ENCODE peak calls at places on chromosomes 4 and X, in seven cellular contexts. One of them, this sample, is unnamed.

GRCh38 chrX:45422216-45422925 is 221.7 kb upstream of the DIPK2B start:
- DNase-seq in suprapubic skin: no peak
- DNase-seq in stomach: no peak
- DNase-seq in GM12878: no peak
- DNase-seq in breast epithelium: no peak
- DNase-seq in endothelial cell of umbilical vein: no peak
- DNase-seq in HepG2: no peak
- DNase-seq in this sample: no peak

GRCh38 chr4:176443117-176443516 is 123.4 kb downstream of the SPCS3 start:
- DNase-seq in suprapubic skin: no peak
- DNase-seq in stomach: no peak
- DNase-seq in GM12878: no peak
- DNase-seq in breast epithelium: no peak
- DNase-seq in endothelial cell of umbilical vein: no peak
- DNase-seq in HepG2: no peak
- DNase-seq in this sample: no peak

GRCh38 chr4:8238515-8239053 is 31.0 kb upstream of the HTRA3 start:
- DNase-seq in suprapubic skin: no peak
- DNase-seq in stomach: no peak
- DNase-seq in GM12878: no peak
- DNase-seq in breast epithelium: no peak
- DNase-seq in endothelial cell of umbilical vein: no peak
- DNase-seq in HepG2: peak; percentile 72
- DNase-seq in this sample: no peak

GRCh38 chr4:34723606-34724005 is 1520.7 kb downstream of the ARAP2 start:
- DNase-seq in suprapubic skin: no peak
- DNase-seq in stomach: no peak
- DNase-seq in GM12878: no peak
- DNase-seq in breast epithelium: no peak
- DNase-seq in endothelial cell of umbilical vein: no peak
- DNase-seq in HepG2: no peak
- DNase-seq in this sample: no peak

GRCh38 chrX:56794404-56794803 is 65.4 kb downstream of the NBDY start:
- DNase-seq in suprapubic skin: peak; percentile 19
- DNase-seq in stomach: peak; percentile 14
- DNase-seq in GM12878: no peak
- DNase-seq in breast epithelium: no peak
- DNase-seq in endothelial cell of umbilical vein: no peak
- DNase-seq in HepG2: no peak
- DNase-seq in this sample: no peak

GRCh38 chrX:24002167-24002566 is 24.8 kb downstream of the KLHL15 start:
- DNase-seq in suprapubic skin: no peak
- DNase-seq in stomach: no peak
- DNase-seq in GM12878: no peak
- DNase-seq in breast epithelium: no peak
- DNase-seq in endothelial cell of umbilical vein: no peak
- DNase-seq in HepG2: no peak
- DNase-seq in this sample: no peak

GRCh38 chr4:7435411-7436095 is 823 bp upstream of the PSAPL1 start:
- DNase-seq in suprapubic skin: no peak
- DNase-seq in stomach: peak; percentile 42
- DNase-seq in GM12878: no peak
- DNase-seq in breast epithelium: no peak
- DNase-seq in endothelial cell of umbilical vein: no peak
- DNase-seq in HepG2: peak; percentile 44
- DNase-seq in this sample: no peak

GRCh38 chr4:81164623-81165416 is 50.2 kb downstream of the PRKG2 start:
- DNase-seq in suprapubic skin: no peak
- DNase-seq in stomach: no peak
- DNase-seq in GM12878: no peak
- DNase-seq in breast epithelium: no peak
- DNase-seq in endothelial cell of umbilical vein: no peak
- DNase-seq in HepG2: peak; percentile 40
- DNase-seq in this sample: no peak

GRCh38 chrX:134543201-134543797 is 83.3 kb downstream of the HPRT1 start:
- DNase-seq in suprapubic skin: no peak
- DNase-seq in stomach: no peak
- DNase-seq in GM12878: no peak
- DNase-seq in breast epithelium: no peak
- DNase-seq in endothelial cell of umbilical vein: peak; percentile 50
- DNase-seq in HepG2: no peak
- DNase-seq in this sample: no peak

GRCh38 chrX:4091046-4091760 is 377.8 kb upstream of the PRKX start:
- DNase-seq in suprapubic skin: no peak
- DNase-seq in stomach: no peak
- DNase-seq in GM12878: no peak
- DNase-seq in breast epithelium: no peak
- DNase-seq in endothelial cell of umbilical vein: no peak
- DNase-seq in HepG2: no peak
- DNase-seq in this sample: no peak

GRCh38 chr4:105147226-105148151 is 813 bp downstream of the TET2 start:
- DNase-seq in suprapubic skin: no peak
- DNase-seq in stomach: peak; percentile 32
- DNase-seq in GM12878: no peak
- DNase-seq in breast epithelium: no peak
- DNase-seq in endothelial cell of umbilical vein: peak; percentile 74
- DNase-seq in HepG2: peak; percentile 24
- DNase-seq in this sample: peak; percentile 46

DNA sequence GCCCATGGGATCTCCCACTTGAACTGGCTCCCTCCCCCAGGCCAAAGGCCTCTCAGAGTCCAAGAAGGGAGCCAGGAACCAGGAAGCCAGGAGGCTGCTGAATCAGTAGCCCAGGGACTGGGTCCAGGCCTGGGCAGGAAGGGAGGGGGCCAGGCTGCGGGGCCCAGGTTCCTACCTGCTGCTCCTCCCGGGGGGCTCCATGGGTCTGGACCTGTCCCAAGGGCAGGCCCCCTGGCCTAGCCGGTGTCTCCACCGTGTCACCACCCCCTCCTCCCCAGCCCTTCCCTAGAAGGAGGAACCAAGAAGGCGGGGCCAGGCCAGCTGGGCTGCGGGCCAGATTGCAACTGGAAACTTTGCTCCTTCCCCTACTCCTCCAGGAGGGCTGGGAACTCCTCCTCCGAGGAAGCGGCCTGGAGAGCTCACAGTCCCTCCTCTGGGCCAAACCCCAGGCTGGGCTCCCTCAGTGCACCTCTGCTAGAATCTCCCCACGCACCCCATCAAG is at the start of gene IQSEC2:
- DNase-seq in suprapubic skin: peak; percentile 92
- DNase-seq in stomach: peak; percentile 86
- DNase-seq in GM12878: no peak
- DNase-seq in breast epithelium: peak; percentile 67
- DNase-seq in endothelial cell of umbilical vein: peak; percentile 77
- DNase-seq in HepG2: no peak
- DNase-seq in this sample: peak; percentile 72
- TF ChIP-seq POLR2AphosphoS5 in suprapubic skin: no peak
- TF ChIP-seq POLR2AphosphoS5 in stomach: peak; percentile 63
- TF ChIP-seq POLR2AphosphoS5 in GM12878: no peak
- TF ChIP-seq POLR2AphosphoS5 in breast epithelium: no peak
- TF ChIP-seq POLR2AphosphoS5 in endothelial cell of umbilical vein: no peak
- TF ChIP-seq POLR2AphosphoS5 in HepG2: no peak
- TF ChIP-seq POLR2AphosphoS5 in this sample: peak; percentile 46

DNA sequence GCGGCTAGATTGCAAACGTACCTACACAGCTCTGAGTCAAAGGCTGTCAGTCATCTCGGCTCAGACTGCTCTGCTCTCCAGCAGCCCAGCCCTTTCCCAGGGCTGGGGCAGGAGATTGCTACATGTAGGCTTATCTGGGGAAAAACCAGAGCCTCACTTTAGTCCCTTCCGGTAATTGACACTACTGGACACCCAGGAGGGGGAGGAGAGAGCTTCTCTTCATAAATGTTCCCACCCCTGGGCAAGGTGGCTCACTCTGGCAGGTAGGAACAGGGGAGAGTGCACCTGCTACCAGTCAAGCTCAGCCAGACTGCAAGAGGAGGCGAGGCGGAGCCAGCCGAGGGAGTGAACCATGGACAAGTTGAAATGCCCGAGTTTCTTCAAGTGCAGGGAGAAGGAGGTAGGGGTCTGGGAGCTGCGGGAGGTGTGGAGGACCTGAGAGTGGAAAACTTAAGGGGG is at the start of gene SLC6A14:
- DNase-seq in suprapubic skin: no peak
- DNase-seq in stomach: peak; percentile 40
- DNase-seq in GM12878: no peak
- DNase-seq in breast epithelium: peak; percentile 29
- DNase-seq in endothelial cell of umbilical vein: no peak
- DNase-seq in HepG2: peak; percentile 49
- DNase-seq in this sample: peak; percentile 4
- H3K27ac ChIP-seq in suprapubic skin: no peak within 1 kb of the TSS
- H3K27ac ChIP-seq in stomach: no peak within 1 kb of the TSS
- H3K27ac ChIP-seq in GM12878: no peak within 1 kb of the TSS
- H3K27ac ChIP-seq in breast epithelium: peak within 1 kb of the TSS; percentile 53
- H3K27ac ChIP-seq in endothelial cell of umbilical vein: no peak within 1 kb of the TSS
- H3K27ac ChIP-seq in HepG2: peak within 1 kb of the TSS; percentile 76
- H3K27ac ChIP-seq in this sample: no peak within 1 kb of the TSS

GRCh38 chrX:47662144-47662657 is 3.2 kb upstream of the UXT start:
- DNase-seq in suprapubic skin: no peak
- DNase-seq in stomach: no peak
- DNase-seq in GM12878: no peak
- DNase-seq in breast epithelium: no peak
- DNase-seq in endothelial cell of umbilical vein: no peak
- DNase-seq in HepG2: no peak
- DNase-seq in this sample: no peak

GRCh38 chrX:47661539-47661938 is 2.6 kb upstream of the UXT start:
- DNase-seq in suprapubic skin: no peak
- DNase-seq in stomach: no peak
- DNase-seq in GM12878: no peak
- DNase-seq in breast epithelium: no peak
- DNase-seq in endothelial cell of umbilical vein: no peak
- DNase-seq in HepG2: no peak
- DNase-seq in this sample: no peak

GRCh38 chrX:47658301-47658683 is 688 bp downstream of the UXT start:
- DNase-seq in suprapubic skin: no peak
- DNase-seq in stomach: no peak
- DNase-seq in GM12878: no peak
- DNase-seq in breast epithelium: no peak
- DNase-seq in endothelial cell of umbilical vein: no peak
- DNase-seq in HepG2: no peak
- DNase-seq in this sample: no peak

GRCh38 chrX:47664737-47665136 is 5.8 kb upstream of the UXT start:
- DNase-seq in suprapubic skin: no peak
- DNase-seq in stomach: no peak
- DNase-seq in GM12878: no peak
- DNase-seq in breast epithelium: no peak
- DNase-seq in endothelial cell of umbilical vein: no peak
- DNase-seq in HepG2: peak; percentile 4
- DNase-seq in this sample: no peak

GRCh38 chrX:47658684-47659515 is at the start of gene UXT:
- DNase-seq in suprapubic skin: peak; percentile 96
- DNase-seq in stomach: peak; percentile 91
- DNase-seq in GM12878: peak; percentile 74
- DNase-seq in breast epithelium: peak; percentile 90
- DNase-seq in endothelial cell of umbilical vein: peak; percentile 91
- DNase-seq in HepG2: peak; percentile 91
- DNase-seq in this sample: peak; percentile 87
- TF ChIP-seq POLR2A in suprapubic skin: peak; percentile 63
- TF ChIP-seq POLR2A in stomach: peak; percentile 8
- TF ChIP-seq POLR2A in GM12878: peak; percentile 94
- TF ChIP-seq POLR2A in breast epithelium: peak; percentile 43
- TF ChIP-seq POLR2A in endothelial cell of umbilical vein: peak; percentile 54
- TF ChIP-seq POLR2A in HepG2: peak; percentile 46
- TF ChIP-seq POLR2A in this sample: no peak

DNA sequence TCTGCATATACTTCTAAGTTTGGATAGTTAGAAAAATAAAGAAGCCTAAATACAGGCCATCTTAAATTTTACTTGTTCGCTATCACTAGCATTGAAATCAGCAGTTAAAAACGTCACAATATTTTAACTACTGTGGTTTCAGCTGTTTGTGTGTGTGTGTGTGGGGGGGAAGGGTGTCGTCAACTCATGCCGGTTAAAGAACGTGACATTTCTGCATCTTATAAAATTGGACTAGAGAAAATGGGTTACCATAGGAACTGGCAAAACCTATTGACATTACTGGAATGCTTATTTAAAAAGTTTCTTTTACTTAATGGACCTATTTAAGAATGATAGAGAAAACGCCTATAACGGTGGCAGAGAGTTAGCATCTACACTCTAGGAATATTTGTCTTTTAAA is 1.2 kb upstream of the CNKSR2 start:
- DNase-seq in suprapubic skin: no peak
- DNase-seq in stomach: no peak
- DNase-seq in GM12878: no peak
- DNase-seq in breast epithelium: no peak
- DNase-seq in endothelial cell of umbilical vein: no peak
- DNase-seq in HepG2: no peak
- DNase-seq in this sample: no peak
- TF ChIP-seq POLR2AphosphoS5 in suprapubic skin: no peak
- TF ChIP-seq POLR2AphosphoS5 in stomach: no peak
- TF ChIP-seq POLR2AphosphoS5 in GM12878: no peak
- TF ChIP-seq POLR2AphosphoS5 in breast epithelium: no peak
- TF ChIP-seq POLR2AphosphoS5 in endothelial cell of umbilical vein: no peak
- TF ChIP-seq POLR2AphosphoS5 in HepG2: no peak
- TF ChIP-seq POLR2AphosphoS5 in this sample: no peak

GRCh38 chrX:36804066-36804465 is 204.1 kb upstream of the FAM47C start:
- DNase-seq in suprapubic skin: no peak
- DNase-seq in stomach: no peak
- DNase-seq in GM12878: no peak
- DNase-seq in breast epithelium: no peak
- DNase-seq in endothelial cell of umbilical vein: no peak
- DNase-seq in HepG2: no peak
- DNase-seq in this sample: no peak
- H3K27ac ChIP-seq in suprapubic skin: no peak overlapping the region
- H3K27ac ChIP-seq in stomach: no peak overlapping the region
- H3K27ac ChIP-seq in GM12878: no peak overlapping the region
- H3K27ac ChIP-seq in breast epithelium: no peak overlapping the region
- H3K27ac ChIP-seq in endothelial cell of umbilical vein: no peak overlapping the region
- H3K27ac ChIP-seq in HepG2: no peak overlapping the region
- H3K27ac ChIP-seq in this sample: no peak overlapping the region

DNA sequence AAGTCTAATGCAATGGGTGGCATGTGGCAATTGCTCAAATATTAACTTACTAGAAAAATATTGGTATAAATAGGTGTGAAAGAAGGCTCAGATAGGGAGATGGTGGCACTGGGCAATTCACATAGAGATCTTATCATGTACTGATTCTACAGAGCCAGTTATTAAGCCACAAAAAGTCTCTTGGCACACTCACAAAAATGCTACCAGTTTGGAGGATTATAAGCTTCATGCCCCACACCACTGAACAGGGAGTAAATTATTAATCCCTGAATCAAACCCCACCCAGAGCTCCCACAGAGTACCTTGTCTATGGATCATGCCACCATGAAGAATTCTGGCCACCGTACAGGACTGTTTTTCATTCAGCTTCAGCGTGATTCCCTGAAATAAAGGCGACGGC is 13.8 kb downstream of the MPP1 start:
- DNase-seq in suprapubic skin: no peak
- DNase-seq in stomach: no peak
- DNase-seq in GM12878: no peak
- DNase-seq in breast epithelium: no peak
- DNase-seq in endothelial cell of umbilical vein: no peak
- DNase-seq in HepG2: no peak
- DNase-seq in this sample: no peak
- TF ChIP-seq POLR2A in suprapubic skin: no peak
- TF ChIP-seq POLR2A in stomach: no peak
- TF ChIP-seq POLR2A in GM12878: no peak
- TF ChIP-seq POLR2A in breast epithelium: no peak
- TF ChIP-seq POLR2A in endothelial cell of umbilical vein: no peak
- TF ChIP-seq POLR2A in HepG2: no peak
- TF ChIP-seq POLR2A in this sample: no peak

This sample was measured in prostate gland.